ENCODE peak calls at places on chromosomes 6 and 20, in four cellular contexts. One of them, this sample, is unnamed.

GRCh38 chr20:45392733-45393132 is 14.6 kb upstream of the TP53TG5 start:
- DNase-seq in HepG2: no peak
- DNase-seq in K562: no peak
- DNase-seq in H1: no peak
- DNase-seq in this sample: no peak

GRCh38 chr20:63540417-63541186 is 3.4 kb upstream of the PTK6 start:
- DNase-seq in HepG2: no peak
- DNase-seq in K562: no peak
- DNase-seq in H1: no peak
- DNase-seq in this sample: no peak

GRCh38 chr6:47655719-47656595 is 42.4 kb upstream of the ADGRF4 start:
- DNase-seq in HepG2: no peak
- DNase-seq in K562: peak; percentile 77
- DNase-seq in H1: peak; percentile 36
- DNase-seq in this sample: no peak

GRCh38 chr6:14709066-14709670 is 536.7 kb upstream of the JARID2 start:
- DNase-seq in HepG2: no peak
- DNase-seq in K562: peak; percentile 64
- DNase-seq in H1: no peak
- DNase-seq in this sample: no peak

GRCh38 chr6:7960848-7961247 is 50.3 kb upstream of the TXNDC5 start:
- DNase-seq in HepG2: no peak
- DNase-seq in K562: no peak
- DNase-seq in H1: no peak
- DNase-seq in this sample: no peak

GRCh38 chr20:59044796-59045195 is 2.2 kb upstream of the PRELID3B start:
- DNase-seq in HepG2: no peak
- DNase-seq in K562: no peak
- DNase-seq in H1: no peak
- DNase-seq in this sample: no peak

GRCh38 chr6:6600865-6601264 is 12.3 kb downstream of the LY86 start:
- DNase-seq in HepG2: peak; percentile 9
- DNase-seq in K562: no peak
- DNase-seq in H1: no peak
- DNase-seq in this sample: no peak

GRCh38 chr6:80923816-80924215 is 817.3 kb downstream of the BCKDHB start:
- DNase-seq in HepG2: no peak
- DNase-seq in K562: no peak
- DNase-seq in H1: no peak
- DNase-seq in this sample: no peak

GRCh38 chr6:33655155-33655554 is 34.0 kb downstream of the ITPR3 start:
- DNase-seq in HepG2: no peak
- DNase-seq in K562: no peak
- DNase-seq in H1: no peak
- DNase-seq in this sample: no peak

GRCh38 chr20:50536333-50536732 is 26.1 kb downstream of the PTPN1 start:
- DNase-seq in HepG2: no peak
- DNase-seq in K562: no peak
- DNase-seq in H1: no peak
- DNase-seq in this sample: no peak

GRCh38 chr6:132673376-132674094 is 14.6 kb upstream of the TAAR1 start:
- DNase-seq in HepG2: no peak
- DNase-seq in K562: peak; percentile 48
- DNase-seq in H1: no peak
- DNase-seq in this sample: no peak

GRCh38 chr6:17470953-17471335 is 77.5 kb downstream of the CAP2 start:
- DNase-seq in HepG2: no peak
- DNase-seq in K562: no peak
- DNase-seq in H1: no peak
- DNase-seq in this sample: no peak

GRCh38 chr6:148317051-148317450 is 25.6 kb upstream of the SASH1 start:
- DNase-seq in HepG2: no peak
- DNase-seq in K562: no peak
- DNase-seq in H1: no peak
- DNase-seq in this sample: no peak

GRCh38 chr6:168860987-168861386 is 392.7 kb downstream of the THBS2 start:
- DNase-seq in HepG2: no peak
- DNase-seq in K562: no peak
- DNase-seq in H1: no peak
- DNase-seq in this sample: no peak

GRCh38 chr6:16684896-16685554 is 76.2 kb downstream of the ATXN1 start:
- DNase-seq in HepG2: no peak
- DNase-seq in K562: no peak
- DNase-seq in H1: no peak
- DNase-seq in this sample: no peak

GRCh38 chr6:139189665-139190064 is 54.8 kb downstream of the HECA start:
- DNase-seq in HepG2: no peak
- DNase-seq in K562: no peak
- DNase-seq in H1: no peak
- DNase-seq in this sample: no peak

GRCh38 chr20:34334654-34335407 is 28.2 kb upstream of the ITCH start:
- DNase-seq in HepG2: peak; percentile 83
- DNase-seq in K562: no peak
- DNase-seq in H1: no peak
- DNase-seq in this sample: no peak

GRCh38 chr20:23340524-23340923 is 10.1 kb upstream of the NXT1 start:
- DNase-seq in HepG2: peak; percentile 77
- DNase-seq in K562: peak; percentile 77
- DNase-seq in H1: no peak
- DNase-seq in this sample: peak; percentile 87

GRCh38 chr20:35972445-35972844 is 4.1 kb downstream of the CNBD2 start:
- DNase-seq in HepG2: no peak
- DNase-seq in K562: no peak
- DNase-seq in H1: no peak
- DNase-seq in this sample: no peak

GRCh38 chr20:51420111-51420510 is 122.4 kb downstream of the NFATC2 start:
- DNase-seq in HepG2: no peak
- DNase-seq in K562: no peak
- DNase-seq in H1: no peak
- DNase-seq in this sample: no peak

GRCh38 chr6:11727995-11728961 is 50.3 kb downstream of the ADTRP start:
- DNase-seq in HepG2: no peak
- DNase-seq in K562: no peak
- DNase-seq in H1: no peak
- DNase-seq in this sample: no peak

GRCh38 chr6:1016329-1017302 is 295.3 kb upstream of the FOXQ1 start:
- DNase-seq in HepG2: no peak
- DNase-seq in K562: no peak
- DNase-seq in H1: no peak
- DNase-seq in this sample: no peak

GRCh38 chr20:21528870-21529269 is 15.0 kb upstream of the NKX2-2 start:
- DNase-seq in HepG2: no peak
- DNase-seq in K562: no peak
- DNase-seq in H1: no peak
- DNase-seq in this sample: no peak

GRCh38 chr6:45880139-45880538 is 135.5 kb downstream of the CLIC5 start:
- DNase-seq in HepG2: peak; percentile 56
- DNase-seq in K562: no peak
- DNase-seq in H1: no peak
- DNase-seq in this sample: no peak

GRCh38 chr6:43621836-43622180 is 7.3 kb downstream of the GTPBP2 start:
- DNase-seq in HepG2: no peak
- DNase-seq in K562: no peak
- DNase-seq in H1: no peak
- DNase-seq in this sample: no peak

GRCh38 chr6:57216235-57217101 is 5.6 kb downstream of the RAB23 start:
- DNase-seq in HepG2: no peak
- DNase-seq in K562: peak; percentile 69
- DNase-seq in H1: no peak
- DNase-seq in this sample: no peak

GRCh38 chr6:21046276-21046675 is 512.0 kb downstream of the CDKAL1 start:
- DNase-seq in HepG2: peak; percentile 25
- DNase-seq in K562: no peak
- DNase-seq in H1: no peak
- DNase-seq in this sample: no peak

GRCh38 chr6:134253681-134254080 is 64.2 kb downstream of the SGK1 start:
- DNase-seq in HepG2: peak; percentile 41
- DNase-seq in K562: peak; percentile 63
- DNase-seq in H1: no peak
- DNase-seq in this sample: no peak

GRCh38 chr20:45857836-45858250 is 429 bp downstream of the ZSWIM3 start:
- DNase-seq in HepG2: no peak
- DNase-seq in K562: peak; percentile 70
- DNase-seq in H1: no peak
- DNase-seq in this sample: no peak

GRCh38 chr20:25624500-25624939 is 706 bp upstream of the NANP start:
- DNase-seq in HepG2: no peak
- DNase-seq in K562: no peak
- DNase-seq in H1: no peak
- DNase-seq in this sample: no peak

GRCh38 chr6:43579171-43579570 is 3.2 kb downstream of the POLH start:
- DNase-seq in HepG2: peak; percentile 16
- DNase-seq in K562: no peak
- DNase-seq in H1: no peak
- DNase-seq in this sample: no peak

GRCh38 chr20:32315399-32315798 is 37.9 kb downstream of the KIF3B start:
- DNase-seq in HepG2: no peak
- DNase-seq in K562: no peak
- DNase-seq in H1: no peak
- DNase-seq in this sample: no peak

GRCh38 chr20:41223112-41223511 is 85.8 kb downstream of the PLCG1 start:
- DNase-seq in HepG2: no peak
- DNase-seq in K562: no peak
- DNase-seq in H1: no peak
- DNase-seq in this sample: no peak

GRCh38 chr6:135953800-135954199 is 102.3 kb downstream of the PDE7B start:
- DNase-seq in HepG2: no peak
- DNase-seq in K562: no peak
- DNase-seq in H1: no peak
- DNase-seq in this sample: no peak

GRCh38 chr6:43740961-43741764 is 28.8 kb upstream of the VEGFA start:
- DNase-seq in HepG2: no peak
- DNase-seq in K562: no peak
- DNase-seq in H1: no peak
- DNase-seq in this sample: no peak

GRCh38 chr6:6634735-6635075 is 46.2 kb downstream of the LY86 start:
- DNase-seq in HepG2: no peak
- DNase-seq in K562: no peak
- DNase-seq in H1: no peak
- DNase-seq in this sample: no peak

GRCh38 chr6:34043371-34043770 is 102.5 kb downstream of the GRM4 start:
- DNase-seq in HepG2: no peak
- DNase-seq in K562: no peak
- DNase-seq in H1: no peak
- DNase-seq in this sample: no peak

GRCh38 chr6:110714143-110714542 is 101.1 kb downstream of the CDK19 start:
- DNase-seq in HepG2: no peak
- DNase-seq in K562: no peak
- DNase-seq in H1: no peak
- DNase-seq in this sample: no peak
- TF ChIP-seq EP300 in HepG2: no peak
- TF ChIP-seq EP300 in K562: no peak
- TF ChIP-seq EP300 in H1: no peak
- TF ChIP-seq EP300 in this sample: no peak

GRCh38 chr20:61115627-61116026 is 136.4 kb upstream of the CDH4 start:
- DNase-seq in HepG2: no peak
- DNase-seq in K562: no peak
- DNase-seq in H1: no peak
- DNase-seq in this sample: no peak

GRCh38 chr20:61120595-61121515 is 131.2 kb upstream of the CDH4 start:
- DNase-seq in HepG2: peak; percentile 67
- DNase-seq in K562: peak; percentile 74
- DNase-seq in H1: peak; percentile 25
- DNase-seq in this sample: peak; percentile 92

GRCh38 chr20:61117725-61118124 is 134.3 kb upstream of the CDH4 start:
- DNase-seq in HepG2: no peak
- DNase-seq in K562: no peak
- DNase-seq in H1: no peak
- DNase-seq in this sample: peak; percentile 94

GRCh38 chr20:61119263-61119662 is 132.8 kb upstream of the CDH4 start:
- DNase-seq in HepG2: no peak
- DNase-seq in K562: no peak
- DNase-seq in H1: no peak
- DNase-seq in this sample: no peak

GRCh38 chr20:61118429-61119224 is 133.4 kb upstream of the CDH4 start:
- DNase-seq in HepG2: no peak
- DNase-seq in K562: no peak
- DNase-seq in H1: no peak
- DNase-seq in this sample: peak; percentile 67
- TF ChIP-seq CHD2 in HepG2: no peak
- TF ChIP-seq CHD2 in K562: no peak
- TF ChIP-seq CHD2 in H1: no peak
- TF ChIP-seq CHD2 in this sample: no peak

DNA sequence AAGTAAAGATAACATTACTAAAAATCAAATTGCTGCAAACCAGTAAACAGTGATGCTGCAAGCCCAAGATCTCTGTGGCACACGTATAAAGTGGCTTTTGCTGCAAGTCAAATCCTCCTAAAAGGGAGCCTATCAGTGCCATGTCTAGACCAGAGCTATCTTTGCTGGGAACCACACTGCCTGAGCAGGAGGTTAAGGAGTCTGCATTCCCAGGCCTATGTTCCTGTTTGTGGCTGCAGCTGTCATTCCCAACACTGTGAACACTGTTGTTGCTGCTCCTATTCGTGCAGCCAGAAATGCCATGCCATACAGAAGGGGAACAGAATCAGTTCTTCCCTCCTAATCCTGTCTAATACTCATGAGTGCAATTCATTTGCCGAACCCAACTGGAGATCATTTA is 406.6 kb upstream of the GJE1 start:
- DNase-seq in HepG2: no peak
- DNase-seq in K562: no peak
- DNase-seq in H1: no peak
- DNase-seq in this sample: no peak
- TF ChIP-seq PHF8 in HepG2: no peak
- TF ChIP-seq PHF8 in K562: no peak
- TF ChIP-seq PHF8 in H1: no peak
- TF ChIP-seq PHF8 in this sample: no peak

GRCh38 chr6:155075938-155076337 is 80.8 kb downstream of the TIAM2 start:
- DNase-seq in HepG2: no peak
- DNase-seq in K562: no peak
- DNase-seq in H1: no peak
- DNase-seq in this sample: no peak
- TF ChIP-seq EP300 in HepG2: no peak
- TF ChIP-seq EP300 in K562: no peak
- TF ChIP-seq EP300 in H1: no peak
- TF ChIP-seq EP300 in this sample: no peak

GRCh38 chr6:113881473-113881980 is 24.4 kb downstream of the MARCKS start:
- DNase-seq in HepG2: no peak
- DNase-seq in K562: no peak
- DNase-seq in H1: no peak
- DNase-seq in this sample: no peak

GRCh38 chr6:113875470-113875869 is 18.3 kb downstream of the MARCKS start:
- DNase-seq in HepG2: no peak
- DNase-seq in K562: no peak
- DNase-seq in H1: no peak
- DNase-seq in this sample: no peak

GRCh38 chr6:113876654-113877053 is 19.5 kb downstream of the MARCKS start:
- DNase-seq in HepG2: no peak
- DNase-seq in K562: peak; percentile 19
- DNase-seq in H1: no peak
- DNase-seq in this sample: peak; percentile 13

GRCh38 chr6:113882341-113882740 is 25.2 kb downstream of the MARCKS start:
- DNase-seq in HepG2: no peak
- DNase-seq in K562: no peak
- DNase-seq in H1: no peak
- DNase-seq in this sample: no peak

GRCh38 chr6:113879186-113880096 is 22.3 kb downstream of the MARCKS start:
- DNase-seq in HepG2: peak; percentile 67
- DNase-seq in K562: peak; percentile 66
- DNase-seq in H1: no peak
- DNase-seq in this sample: peak; percentile 48
- TF ChIP-seq CHD2 in HepG2: no peak
- TF ChIP-seq CHD2 in K562: no peak
- TF ChIP-seq CHD2 in H1: no peak
- TF ChIP-seq CHD2 in this sample: no peak

This sample was measured in A549.